ENCODE peak calls at places on chromosome 1, in nine cellular contexts. One of them, this sample, is unnamed.

GRCh38 chr1:208977012-208977411 is 606.5 kb upstream of the CAMK1G start:
- DNase-seq in ascending aorta: no peak
- DNase-seq in fibroblast of the aortic adventitia: no peak
- DNase-seq in mucosa of gallbladder: no peak
- DNase-seq in Caki2: no peak
- DNase-seq in AG08395: no peak
- DNase-seq in T-cell: no peak
- DNase-seq in dermis microvascular lymphatic vessel endothelial cell: no peak
- DNase-seq in NCI-H1105: no peak
- DNase-seq in this sample: no peak

GRCh38 chr1:220207406-220207805 is 64.8 kb downstream of the RAB3GAP2 start:
- DNase-seq in Caki2: no peak
- DNase-seq in mucosa of gallbladder: no peak
- DNase-seq in ascending aorta: no peak
- DNase-seq in T-cell: no peak
- DNase-seq in NCI-H1105: no peak
- DNase-seq in fibroblast of the aortic adventitia: no peak
- DNase-seq in dermis microvascular lymphatic vessel endothelial cell: no peak
- DNase-seq in AG08395: no peak
- DNase-seq in this sample: no peak

GRCh38 chr1:45608475-45609156 is 15.2 kb downstream of the CCDC17 start:
- DNase-seq in NCI-H1105: no peak
- DNase-seq in T-cell: no peak
- DNase-seq in Caki2: no peak
- DNase-seq in dermis microvascular lymphatic vessel endothelial cell: peak
- DNase-seq in AG08395: no peak
- DNase-seq in fibroblast of the aortic adventitia: no peak
- DNase-seq in ascending aorta: no peak
- DNase-seq in mucosa of gallbladder: no peak
- DNase-seq in this sample: no peak

GRCh38 chr1:151106891-151107290 is 36.3 kb downstream of the GABPB2 start:
- DNase-seq in ascending aorta: no peak
- DNase-seq in T-cell: no peak
- DNase-seq in mucosa of gallbladder: no peak
- DNase-seq in dermis microvascular lymphatic vessel endothelial cell: peak
- DNase-seq in fibroblast of the aortic adventitia: peak
- DNase-seq in NCI-H1105: no peak
- DNase-seq in Caki2: no peak
- DNase-seq in AG08395: peak
- DNase-seq in this sample: no peak

GRCh38 chr1:158323866-158324265 is 7.5 kb downstream of the CD1B start:
- DNase-seq in NCI-H1105: peak
- DNase-seq in mucosa of gallbladder: no peak
- DNase-seq in T-cell: no peak
- DNase-seq in dermis microvascular lymphatic vessel endothelial cell: no peak
- DNase-seq in fibroblast of the aortic adventitia: no peak
- DNase-seq in ascending aorta: no peak
- DNase-seq in Caki2: no peak
- DNase-seq in AG08395: no peak
- DNase-seq in this sample: no peak

GRCh38 chr1:46197551-46198025 is 646 bp downstream of the POMGNT1 start:
- DNase-seq in mucosa of gallbladder: no peak
- DNase-seq in NCI-H1105: no peak
- DNase-seq in Caki2: no peak
- DNase-seq in AG08395: peak
- DNase-seq in dermis microvascular lymphatic vessel endothelial cell: no peak
- DNase-seq in T-cell: no peak
- DNase-seq in ascending aorta: no peak
- DNase-seq in fibroblast of the aortic adventitia: no peak
- DNase-seq in this sample: no peak

GRCh38 chr1:228364068-228364705 is 42.4 kb downstream of the TRIM11 start:
- DNase-seq in fibroblast of the aortic adventitia: no peak
- DNase-seq in ascending aorta: no peak
- DNase-seq in Caki2: no peak
- DNase-seq in AG08395: no peak
- DNase-seq in dermis microvascular lymphatic vessel endothelial cell: no peak
- DNase-seq in T-cell: no peak
- DNase-seq in NCI-H1105: no peak
- DNase-seq in mucosa of gallbladder: no peak
- DNase-seq in this sample: no peak

GRCh38 chr1:17122449-17123194 is 3.4 kb upstream of the PADI2 start:
- DNase-seq in mucosa of gallbladder: no peak
- DNase-seq in fibroblast of the aortic adventitia: peak
- DNase-seq in ascending aorta: no peak
- DNase-seq in AG08395: no peak
- DNase-seq in dermis microvascular lymphatic vessel endothelial cell: peak
- DNase-seq in NCI-H1105: no peak
- DNase-seq in T-cell: no peak
- DNase-seq in Caki2: no peak
- DNase-seq in this sample: no peak

GRCh38 chr1:150981805-150982712 is at the start of gene ANXA9:
- DNase-seq in mucosa of gallbladder: peak
- DNase-seq in T-cell: no peak
- DNase-seq in NCI-H1105: no peak
- DNase-seq in fibroblast of the aortic adventitia: no peak
- DNase-seq in dermis microvascular lymphatic vessel endothelial cell: no peak
- DNase-seq in ascending aorta: no peak
- DNase-seq in AG08395: no peak
- DNase-seq in Caki2: no peak
- DNase-seq in this sample: no peak

GRCh38 chr1:220887202-220887867 is 8.1 kb downstream of the HLX start:
- DNase-seq in fibroblast of the aortic adventitia: no peak
- DNase-seq in AG08395: no peak
- DNase-seq in mucosa of gallbladder: no peak
- DNase-seq in ascending aorta: no peak
- DNase-seq in dermis microvascular lymphatic vessel endothelial cell: no peak
- DNase-seq in Caki2: no peak
- DNase-seq in T-cell: no peak
- DNase-seq in NCI-H1105: no peak
- DNase-seq in this sample: no peak

This sample was measured in omental fat pad.